ENCODE peak calls at places on chromosomes 7 and 10, in eight cellular contexts. R is BJ, T is left ventricle myocardium inferior, K is cardiac fibroblast, H is endothelial cell of umbilical vein, P is sigmoid colon, V is kidney, S is lower lobe of right lung. D is an unnamed sample.

GRCh38 chr10:60433684-60434083 is 44.0 kb upstream of the ANK3 start:
- DNase-seq in V (no peak), K (peak), R (peak), P (no peak), S (no peak), H (peak), T (no peak), D (no peak)

GRCh38 chr7:74572301-74573090 is 85.0 kb upstream of the GTF2I start:
- DNase-seq in P (no peak), S (no peak), H (no peak), V (no peak), K (no peak), T (no peak), R (no peak), D (no peak)

GRCh38 chr10:105950410-105950809 is 1214.1 kb downstream of the SORCS1 start:
- DNase-seq in S (peak), K (peak), V (no peak), P (peak), R (no peak), H (no peak), T (peak), D (peak)

GRCh38 chr7:94972296-94972695 is 64.9 kb downstream of the PPP1R9A start:
- DNase-seq in T (no peak), R (peak), P (no peak), H (peak), V (no peak), S (no peak), K (no peak), D (no peak)

GRCh38 chr7:102286237-102287081 is at the start of gene SH2B2:
- DNase-seq in H (peak), S (peak), V (peak), R (no peak), P (peak), T (peak), K (peak), D (no peak)

GRCh38 chr10:29668628-29669027 is 33.9 kb upstream of the SVIL start:
- DNase-seq in P (no peak), S (no peak), H (peak), V (no peak), R (no peak), K (no peak), T (no peak), D (no peak)

GRCh38 chr10:23065549-23065948 is 29.8 kb upstream of the MSRB2 start:
- DNase-seq in T (peak), R (peak), P (peak), S (peak), H (peak), K (peak), V (peak), D (no peak)

GRCh38 chr7:96203781-96204180 is 118.1 kb downstream of the SLC25A13 start:
- DNase-seq in S (no peak), R (no peak), K (no peak), H (no peak), V (no peak), P (no peak), T (no peak), D (no peak)

GRCh38 chr10:112811741-112812551 is 138.1 kb upstream of the TCF7L2 start:
- DNase-seq in S (peak), H (peak), P (no peak), V (peak), R (peak), K (peak), T (no peak), D (no peak)

GRCh38 chr10:3681642-3682554 is 103.1 kb downstream of the KLF6 start:
- DNase-seq in S (no peak), R (no peak), P (no peak), T (no peak), K (no peak), V (no peak), H (no peak), D (no peak)

GRCh38 chr10:7826971-7827370 is 8.7 kb downstream of the TAF3 start:
- DNase-seq in S (no peak), R (no peak), T (no peak), H (no peak), P (no peak), K (peak), V (no peak), D (no peak)

GRCh38 chr7:114206688-114207087 is 207.9 kb upstream of the FOXP2 start:
- DNase-seq in T (no peak), R (no peak), H (no peak), V (no peak), P (no peak), K (no peak), S (no peak), D (no peak)

GRCh38 chr10:120011359-120012132 is 119.0 kb downstream of the SEC23IP start:
- DNase-seq in P (no peak), H (no peak), V (peak), R (no peak), T (no peak), K (no peak), S (no peak), D (no peak)

GRCh38 chr7:66905689-66906088 is 15.3 kb upstream of the TMEM248 start:
- DNase-seq in V (no peak), H (no peak), K (no peak), P (no peak), T (no peak), S (no peak), R (no peak), D (no peak)

GRCh38 chr7:13071999-13072398 is 384.6 kb downstream of the ARL4A start:
- DNase-seq in S (no peak), H (no peak), K (peak), T (no peak), P (no peak), R (no peak), V (no peak), D (no peak)
- H3K4me3 ChIP-seq in S (no peak), H (no peak), K (no peak), T (no peak), P (no peak), R (no peak), V (no peak), D (no peak)

GRCh38 chr10:74887614-74888284 is 61.3 kb downstream of the KAT6B start:
- DNase-seq in K (no peak), S (no peak), V (no peak), P (no peak), T (no peak), H (no peak), R (no peak), D (no peak)

GRCh38 chr10:74891048-74891447 is 64.6 kb downstream of the KAT6B start:
- DNase-seq in S (no peak), T (no peak), H (no peak), P (no peak), R (no peak), V (no peak), K (no peak), D (no peak)

GRCh38 chr10:74889662-74889998 is 63.2 kb downstream of the KAT6B start:
- DNase-seq in P (no peak), H (no peak), T (no peak), S (no peak), V (no peak), R (no peak), K (no peak), D (no peak)

GRCh38 chr10:74890460-74890859 is 64.1 kb downstream of the KAT6B start:
- DNase-seq in H (no peak), K (no peak), P (no peak), V (no peak), S (no peak), R (no peak), T (no peak), D (no peak)

DNA sequence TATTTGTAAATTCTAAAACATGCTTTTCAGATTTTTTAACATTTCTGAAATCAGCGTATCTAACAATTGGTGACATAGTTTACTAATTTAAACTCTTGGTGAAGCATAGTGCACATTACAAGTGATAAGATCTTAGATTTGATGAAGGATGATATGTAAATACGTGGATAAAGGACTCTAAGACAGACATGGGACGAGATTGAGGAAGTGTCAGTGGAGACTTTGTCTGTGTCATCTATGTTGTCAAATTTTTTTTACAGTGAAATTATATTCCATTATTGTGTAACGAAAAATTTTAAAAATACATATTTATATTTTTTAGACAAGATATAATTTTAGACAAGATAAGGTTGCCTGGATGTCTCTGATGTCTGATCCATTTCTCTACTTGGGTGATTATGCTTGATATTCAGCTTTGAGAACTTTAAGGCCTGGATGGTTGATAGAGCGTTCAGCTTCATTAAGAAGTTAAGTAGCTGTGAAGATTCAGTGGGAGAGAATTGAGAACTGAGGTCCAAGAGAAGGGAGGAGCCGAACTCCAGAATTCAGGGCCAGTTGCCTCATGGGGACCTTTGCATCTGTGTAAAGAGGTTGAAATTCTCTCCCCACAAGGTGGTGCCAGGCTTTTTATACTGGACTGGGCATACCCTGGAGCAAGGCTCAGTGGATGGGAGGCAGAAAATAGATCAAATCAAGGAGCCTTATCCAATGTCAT is 62.7 kb downstream of the KAT6B start:
- DNase-seq in H (no peak), T (no peak), V (no peak), K (no peak), S (no peak), P (no peak), R (no peak), D (no peak)
- TF ChIP-seq CTCF in H (no peak), T (peak), V (peak), K (peak), S (no peak), P (no peak), R (no peak), D (no peak)

GRCh38 chr10:82942572-82943091 is 1067.6 kb downstream of the NRG3 start:
- DNase-seq in R (peak), P (peak), H (no peak), V (peak), T (peak), K (peak), S (no peak), D (no peak)
- H3K4me3 ChIP-seq in R (no peak), P (no peak), H (no peak), V (no peak), T (no peak), K (no peak), S (no peak), D (no peak)

GRCh38 chr7:1368682-1369571 is 90.3 kb downstream of the MICALL2 start:
- DNase-seq in T (no peak), V (peak), H (peak), R (no peak), P (no peak), K (no peak), S (no peak), D (no peak)
- TF ChIP-seq CTCF in T (no peak), V (no peak), H (no peak), R (no peak), P (no peak), K (no peak), S (no peak), D (peak)

GRCh38 chr10:90849956-90850749 is 7.7 kb downstream of the HTR7 start:
- DNase-seq in P (no peak), H (no peak), R (no peak), V (no peak), K (no peak), S (no peak), T (no peak), D (no peak)
- H3K4me3 ChIP-seq in P (no peak), H (no peak), R (no peak), V (no peak), K (no peak), S (no peak), T (no peak), D (no peak)